ENCODE peak calls at places on chromosomes 4 and X, in eight cellular contexts. E is kidney glomerular epithelial cell, V is HCEC 1CT, H is HT1080, O is nucleus accumbens, C is hippocampal formation, G is retina, P is fibroblast of pulmonary artery. W is an unnamed sample.

GRCh38 chr4:169921732-169922131 is 104.5 kb downstream of the MFAP3L start:
- DNase-seq in O (no peak), H (no peak), E (no peak), V (no peak), G (no peak), P (no peak), C (no peak), W (no peak)

GRCh38 chr4:157115613-157116340 is 39.8 kb downstream of the GLRB start:
- DNase-seq in G (no peak), H (peak), O (no peak), E (peak), C (no peak), V (peak), P (peak), W (no peak)

GRCh38 chr4:129378346-129378745 is 282.4 kb downstream of the C4orf33 start:
- DNase-seq in G (no peak), E (no peak), H (no peak), C (no peak), V (no peak), O (no peak), P (no peak), W (no peak)

GRCh38 chrX:13476384-13476783 is 93.0 kb upstream of the EGFL6 start:
- DNase-seq in O (no peak), P (no peak), G (no peak), V (no peak), C (no peak), E (no peak), H (no peak), W (no peak)

GRCh38 chr4:3870567-3870962 is 104.4 kb downstream of the ADRA2C start:
- DNase-seq in V (no peak), H (no peak), E (no peak), O (no peak), C (no peak), G (no peak), P (no peak), W (no peak)

GRCh38 chr4:159765402-159765801 is 662.5 kb downstream of the RAPGEF2 start:
- DNase-seq in H (peak), G (no peak), E (peak), C (no peak), O (no peak), V (no peak), P (peak), W (no peak)

GRCh38 chr4:159413252-159413941 is 310.5 kb downstream of the RAPGEF2 start:
- DNase-seq in V (no peak), C (no peak), P (peak), O (no peak), H (no peak), E (no peak), G (no peak), W (no peak)

GRCh38 chr4:150854600-150854999 is 160.5 kb downstream of the LRBA start:
- DNase-seq in H (no peak), V (no peak), P (no peak), O (no peak), C (no peak), E (no peak), G (no peak), W (no peak)

GRCh38 chrX:134026732-134027311 is 41.4 kb upstream of the GPC3 start:
- DNase-seq in O (peak), G (peak), P (peak), E (peak), C (no peak), V (no peak), H (peak), W (no peak)

GRCh38 chrX:37578045-37578444 is 6.6 kb downstream of the LANCL3 start:
- DNase-seq in G (no peak), H (peak), E (no peak), C (no peak), O (no peak), P (no peak), V (no peak), W (no peak)

GRCh38 chr4:111136438-111136837 is 513.6 kb upstream of the PITX2 start:
- DNase-seq in H (peak), O (no peak), G (no peak), C (no peak), P (peak), E (no peak), V (peak), W (no peak)

GRCh38 chr4:95289028-95289634 is 259.6 kb downstream of the UNC5C start:
- DNase-seq in V (no peak), G (no peak), O (no peak), H (peak), C (no peak), P (peak), E (no peak), W (no peak)

GRCh38 chr4:46329118-46329976 is 60.6 kb downstream of the GABRA2 start:
- DNase-seq in P (peak), V (no peak), H (peak), E (peak), O (peak), C (peak), G (peak), W (no peak)

GRCh38 chr4:185112104-185112503 is 31.0 kb upstream of the SLC25A4 start:
- DNase-seq in C (no peak), O (no peak), V (peak), G (no peak), E (peak), P (peak), H (peak), W (no peak)

GRCh38 chr4:109472343-109472761 is 38.7 kb downstream of the SEC24B start:
- DNase-seq in V (peak), P (peak), O (no peak), E (peak), C (no peak), H (peak), G (no peak), W (no peak)

GRCh38 chrX:103431316-103431715 is 55.0 kb downstream of the BEX3 start:
- DNase-seq in C (no peak), V (peak), O (no peak), G (no peak), E (no peak), P (peak), H (peak), W (no peak)

GRCh38 chr4:18020145-18020670 is 1.3 kb downstream of the LCORL start:
- DNase-seq in P (peak), C (no peak), E (no peak), V (peak), H (peak), O (no peak), G (no peak), W (no peak)

GRCh38 chrX:53089224-53089842 is 4.6 kb upstream of the KANTR start:
- DNase-seq in O (peak), P (peak), G (peak), E (peak), C (peak), V (peak), H (peak), W (no peak)

GRCh38 chr4:150090836-150091235 is 12.6 kb downstream of the DCLK2 start:
- DNase-seq in V (peak), G (no peak), P (no peak), H (no peak), O (no peak), E (no peak), C (no peak), W (no peak)

GRCh38 chrX:123731987-123732678 is 719 bp downstream of the THOC2 start:
- DNase-seq in O (no peak), V (peak), C (no peak), H (no peak), E (no peak), G (no peak), P (no peak), W (no peak)

GRCh38 chr4:186244835-186245234 is 17.5 kb downstream of the KLKB1 start:
- DNase-seq in E (no peak), G (no peak), O (no peak), V (no peak), P (no peak), C (no peak), H (no peak), W (no peak)

GRCh38 chr4:126230244-126230643 is 915.5 kb downstream of the FAT4 start:
- DNase-seq in E (no peak), V (no peak), H (no peak), G (no peak), O (no peak), P (peak), C (no peak), W (no peak)

GRCh38 chrX:53071604-53072417 is 10.4 kb upstream of the TSPYL2 start:
- DNase-seq in C (peak), P (peak), G (peak), V (peak), E (peak), O (peak), H (peak), W (no peak)

GRCh38 chrX:10729000-10729399 is 108.6 kb upstream of the MID1 start:
- DNase-seq in H (no peak), G (peak), O (no peak), P (no peak), C (no peak), V (no peak), E (no peak), W (no peak)

GRCh38 chr4:19005211-19005610 is 983.7 kb upstream of the LCORL start:
- DNase-seq in G (no peak), C (no peak), E (peak), H (no peak), V (no peak), O (no peak), P (peak), W (no peak)

GRCh38 chr4:55447826-55448225 is 52.1 kb downstream of the TMEM165 start:
- DNase-seq in C (no peak), E (no peak), O (no peak), V (no peak), P (peak), G (no peak), H (peak), W (no peak)